ENCODE peak calls at places on chromosomes 3 and 15, in ten cellular contexts. F is stimulated activated CD4-positive, alpha-beta T cell treated with anti-CD3 and anti-CD28 coated beads, Interleukin-4, amount 100 ng/mL, for 1 hour; B is IMR-90; T is OCI-LY7; S is BJ; N is NCI-H1092 treated with DMSO at 0.1 percent for 48 hours; X is posterior cingulate gyrus; C is RCC 7860; R is SJCRH30; U is SK-MEL-5. K is an unnamed sample.
A peak's percentile ranks its signal among the peaks of the same experiment; 100 is the strongest.

GRCh38 chr15:29968099-29968892 is 114.5 kb upstream of the GOLGA8J start:
- DNase-seq in R (no peak), T (no peak), B (no peak), S (no peak), X (peak; percentile 42), U (no peak), F (no peak), N (peak; percentile 21), C (no peak), K (no peak)

GRCh38 chr15:70451861-70452653 is 311.3 kb downstream of the UACA start:
- DNase-seq in X (no peak), S (no peak), C (no peak), U (no peak), N (no peak), R (no peak), B (no peak), T (no peak), F (peak; percentile 41), K (peak; percentile 57)

GRCh38 chr15:85494035-85494793 is 113.8 kb downstream of the AKAP13 start:
- DNase-seq in F (no peak), B (peak; percentile 95), S (peak; percentile 48), N (no peak), U (peak; percentile 43), T (no peak), R (no peak), X (no peak), C (peak; percentile 98), K (peak; percentile 62)

GRCh38 chr15:61315471-61315870 is 86.4 kb upstream of the RORA start:
- DNase-seq in R (no peak), B (no peak), X (no peak), T (no peak), S (no peak), C (no peak), U (no peak), N (no peak), F (no peak), K (no peak)

GRCh38 chr3:194748229-194748628 is 62.5 kb downstream of the FAM43A start:
- DNase-seq in N (no peak), S (no peak), R (no peak), F (no peak), C (no peak), U (no peak), X (no peak), T (no peak), B (no peak), K (no peak)

GRCh38 chr15:45372032-45372995 is 6.0 kb downstream of the GATM start:
- DNase-seq in F (no peak), N (no peak), T (no peak), B (no peak), U (peak; percentile 93), C (no peak), R (no peak), S (no peak), X (peak; percentile 17), K (no peak)

GRCh38 chr3:172347895-172348680 is 100.2 kb downstream of the GHSR start:
- DNase-seq in N (no peak), F (no peak), R (no peak), S (no peak), B (no peak), T (no peak), U (no peak), X (no peak), C (no peak), K (no peak)

GRCh38 chr15:74191798-74192197 is 10.8 kb downstream of the STRA6 start:
- DNase-seq in U (no peak), F (no peak), C (no peak), B (no peak), X (no peak), N (no peak), R (no peak), T (no peak), S (no peak), K (no peak)

GRCh38 chr15:88834211-88834812 is 31.1 kb downstream of the ACAN start:
- DNase-seq in S (no peak), F (peak; percentile 7), X (peak; percentile 63), U (peak; percentile 71), R (peak; percentile 23), N (no peak), C (no peak), B (peak; percentile 63), T (peak; percentile 16), K (peak; percentile 30)

GRCh38 chr3:42721690-42722089 is 19.1 kb upstream of the HHATL start:
- DNase-seq in X (no peak), B (no peak), N (no peak), U (peak; percentile 22), C (no peak), S (no peak), R (no peak), T (no peak), F (no peak), K (peak; percentile 6)

GRCh38 chr3:14915636-14916222 is 31.7 kb upstream of the NR2C2 start:
- DNase-seq in B (no peak), U (peak; percentile 44), R (no peak), N (no peak), C (no peak), X (no peak), T (peak; percentile 8), S (no peak), F (no peak), K (no peak)

GRCh38 chr15:39113741-39114140 is 467.1 kb upstream of the THBS1 start:
- DNase-seq in R (no peak), B (no peak), N (no peak), T (no peak), F (no peak), X (no peak), C (no peak), S (no peak), U (no peak), K (no peak)

GRCh38 chr3:127985216-127985615 is 67.0 kb upstream of the SEC61A1 start:
- DNase-seq in S (no peak), X (no peak), F (no peak), N (no peak), T (no peak), B (no peak), C (no peak), U (no peak), R (no peak), K (no peak)

GRCh38 chr15:37102315-37103021 is 2.1 kb upstream of the MEIS2 start:
- DNase-seq in S (no peak), T (peak; percentile 12), B (peak; percentile 33), R (peak; percentile 57), F (no peak), N (no peak), C (no peak), U (peak; percentile 44), X (no peak), K (no peak)

GRCh38 chr3:141425523-141426233 is 57.4 kb downstream of the ZBTB38 start:
- DNase-seq in T (no peak), C (no peak), U (no peak), R (no peak), B (peak; percentile 66), N (no peak), F (no peak), S (no peak), X (no peak), K (no peak)

GRCh38 chr15:74795961-74796625 is 14.2 kb downstream of the CSK start:
- DNase-seq in B (no peak), N (no peak), X (no peak), R (no peak), F (peak; percentile 52), S (no peak), T (no peak), U (no peak), C (no peak), K (no peak)

GRCh38 chr15:58355352-58355964 is 76.3 kb upstream of the LIPC start:
- DNase-seq in B (no peak), U (no peak), N (peak; percentile 6), F (no peak), S (no peak), R (no peak), X (no peak), T (peak; percentile 76), C (no peak), K (no peak)

GRCh38 chr3:31124368-31124767 is 229.9 kb upstream of the GADL1 start:
- DNase-seq in R (no peak), U (no peak), T (no peak), X (no peak), B (no peak), S (no peak), F (no peak), N (no peak), C (no peak), K (no peak)

GRCh38 chr3:197487911-197488391 is 67.8 kb downstream of the BDH1 start:
- DNase-seq in X (no peak), S (peak; percentile 90), C (peak; percentile 93), B (peak; percentile 94), N (peak; percentile 12), F (no peak), T (no peak), U (peak; percentile 58), R (peak; percentile 92), K (no peak)

GRCh38 chr3:105944721-105945120 is 75.9 kb upstream of the CBLB start:
- DNase-seq in C (peak; percentile 60), S (peak; percentile 37), F (no peak), T (no peak), N (no peak), B (peak; percentile 88), R (no peak), U (no peak), X (no peak), K (no peak)

GRCh38 chr15:80396094-80396493 is 8.1 kb upstream of the ARNT2 start:
- DNase-seq in N (no peak), U (no peak), X (no peak), T (no peak), R (no peak), B (no peak), C (no peak), S (no peak), F (no peak), K (no peak)

GRCh38 chr15:92595506-92596337 is 59.9 kb downstream of the FAM174B start:
- DNase-seq in N (no peak), F (no peak), T (no peak), U (no peak), X (no peak), R (no peak), B (no peak), S (no peak), C (no peak), K (no peak)

GRCh38 chr3:140365872-140366697 is 311.8 kb upstream of the TRIM42 start:
- DNase-seq in U (no peak), B (no peak), F (no peak), X (no peak), C (no peak), R (peak; percentile 20), S (no peak), T (no peak), N (no peak), K (no peak)

GRCh38 chr15:52076889-52077781 is 35.4 kb downstream of the BCL2L10 start:
- DNase-seq in R (no peak), U (peak; percentile 50), C (peak; percentile 90), N (no peak), X (no peak), B (peak; percentile 90), T (no peak), S (peak; percentile 18), F (no peak), K (peak; percentile 83)

K was measured in Peyer's patch.